ENCODE peak calls at places on chromosomes 5 and 9, in six cellular contexts. L, V, U, H, O and P are unnamed samples.

GRCh38 chr9:33211695-33212393 is 28.1 kb upstream of the SPINK4 start:
- DNase-seq in L (no peak), V (peak; percentile 59), U (no peak), H (peak; percentile 47), O (peak; percentile 48), P (no peak)

GRCh38 chr5:176497852-176498251 is 39.4 kb downstream of the RNF44 start:
- DNase-seq in L (no peak), V (no peak), U (no peak), H (peak; percentile 18), O (no peak), P (no peak)

GRCh38 chr5:68746220-68747076 is 347.4 kb upstream of the SLC30A5 start:
- DNase-seq in L (no peak), V (no peak), U (no peak), H (no peak), O (no peak), P (no peak)

GRCh38 chr5:163916856-163917255 is 411.4 kb downstream of the MAT2B start:
- DNase-seq in L (no peak), V (no peak), U (no peak), H (no peak), O (no peak), P (no peak)

GRCh38 chr5:95822408-95823240 is at the start of gene GLRX:
- DNase-seq in L (peak; percentile 91), V (peak; percentile 89), U (peak; percentile 58), H (peak; percentile 94), O (peak; percentile 79), P (peak; percentile 59)

GRCh38 chr5:55159763-55160492 is at the start of gene GPX8:
- DNase-seq in L (peak; percentile 94), V (no peak), U (no peak), H (peak; percentile 89), O (peak; percentile 74), P (peak; percentile 78)

GRCh38 chr5:11851402-11851801 is 52.8 kb downstream of the CTNND2 start:
- DNase-seq in L (peak; percentile 54), V (no peak), U (no peak), H (peak; percentile 75), O (no peak), P (no peak)

GRCh38 chr5:31995714-31996113 is 178.4 kb downstream of the GOLPH3 start:
- DNase-seq in L (no peak), V (no peak), U (no peak), H (no peak), O (no peak), P (no peak)

GRCh38 chr5:175773534-175774070 is 97.8 kb upstream of the CPLX2 start:
- DNase-seq in L (no peak), V (no peak), U (no peak), H (no peak), O (no peak), P (no peak)

GRCh38 chr9:112174223-112174964 is 703 bp downstream of the SUSD1 start:
- DNase-seq in L (peak; percentile 17), V (no peak), U (peak; percentile 79), H (peak; percentile 82), O (peak; percentile 79), P (no peak)

GRCh38 chr9:123283048-123283408 is 14.6 kb upstream of the STRBP start:
- DNase-seq in L (no peak), V (no peak), U (no peak), H (no peak), O (no peak), P (no peak)

GRCh38 chr9:87685431-87685830 is 40.5 kb upstream of the CTSL start:
- DNase-seq in L (no peak), V (no peak), U (no peak), H (no peak), O (no peak), P (no peak)